ENCODE peak calls at places on chromosomes 2 and 18, in five cellular contexts. D, A, S, Q and W are unnamed samples.

GRCh38 chr18:8319798-8320477 is 289.3 kb upstream of the RAB12 start:
- DNase-seq in D (no peak), S (no peak), Q (no peak), A (peak), W (no peak)

GRCh38 chr2:99088017-99088416 is 53.5 kb upstream of the C2orf15 start:
- DNase-seq in D (no peak), A (no peak), Q (no peak), S (no peak), W (peak)

GRCh38 chr18:8139127-8139591 is 470.1 kb upstream of the RAB12 start:
- DNase-seq in Q (no peak), A (no peak), S (no peak), D (no peak), W (no peak)

GRCh38 chr18:22254088-22254487 is 84.7 kb downstream of the GATA6 start:
- DNase-seq in A (no peak), S (no peak), D (no peak), Q (no peak), W (no peak)

GRCh38 chr2:120641366-120641771 is 94.3 kb upstream of the GLI2 start:
- DNase-seq in D (no peak), A (no peak), S (no peak), Q (peak), W (no peak)

GRCh38 chr2:7077660-7078278 is 160.6 kb downstream of the RNF144A start:
- DNase-seq in A (no peak), D (no peak), S (no peak), Q (no peak), W (no peak)

GRCh38 chr2:138787053-138787666 is 7.0 kb upstream of the NXPH2 start:
- DNase-seq in A (peak), S (peak), D (peak), Q (no peak), W (peak)

GRCh38 chr2:62459672-62460071 is 46.3 kb downstream of the TMEM17 start:
- DNase-seq in S (no peak), Q (no peak), D (no peak), A (no peak), W (no peak)

GRCh38 chr18:9914334-9914583 is 443 bp downstream of the VAPA start:
- DNase-seq in S (peak), Q (no peak), A (no peak), D (no peak), W (no peak)

GRCh38 chr2:230582851-230583283 is 129.8 kb upstream of the CAB39 start:
- DNase-seq in D (no peak), Q (no peak), A (peak), S (no peak), W (no peak)

GRCh38 chr2:216302981-216303676 is 69.2 kb downstream of the MARCHF4 start:
- DNase-seq in A (no peak), D (no peak), Q (no peak), S (no peak), W (no peak)

DNA sequence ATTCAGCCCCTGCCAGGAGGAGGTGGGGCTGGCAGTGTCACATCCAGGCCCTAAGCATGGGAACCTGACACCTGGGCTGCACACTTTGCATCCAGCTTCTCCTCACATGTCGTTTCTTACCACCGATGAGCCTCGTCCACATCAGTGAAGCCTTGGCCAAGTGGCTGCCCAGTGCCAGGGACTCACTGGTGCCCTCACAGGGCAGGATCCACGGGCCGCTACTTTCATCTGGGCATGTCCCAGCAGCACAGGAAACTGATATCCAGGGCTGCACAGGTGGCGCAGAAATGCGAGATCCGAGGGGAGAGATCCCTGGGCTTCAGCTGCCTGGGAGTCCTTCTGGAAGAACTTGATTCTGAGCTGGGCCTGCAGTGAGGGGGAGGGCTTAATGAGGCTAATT is 291.5 kb upstream of the HDAC4 start:
- DNase-seq in S (no peak), D (no peak), A (no peak), Q (no peak), W (no peak)
- TF ChIP-seq EZH2 in S (no peak), D (no peak), A (no peak), Q (no peak), W (no peak)

GRCh38 chr2:176140130-176140519 is 10.6 kb downstream of the HOXD8 start:
- DNase-seq in Q (no peak), D (no peak), S (no peak), A (no peak), W (no peak)
- H3K4me3 ChIP-seq in Q (no peak), D (peak), S (peak), A (peak), W (peak)

DNA sequence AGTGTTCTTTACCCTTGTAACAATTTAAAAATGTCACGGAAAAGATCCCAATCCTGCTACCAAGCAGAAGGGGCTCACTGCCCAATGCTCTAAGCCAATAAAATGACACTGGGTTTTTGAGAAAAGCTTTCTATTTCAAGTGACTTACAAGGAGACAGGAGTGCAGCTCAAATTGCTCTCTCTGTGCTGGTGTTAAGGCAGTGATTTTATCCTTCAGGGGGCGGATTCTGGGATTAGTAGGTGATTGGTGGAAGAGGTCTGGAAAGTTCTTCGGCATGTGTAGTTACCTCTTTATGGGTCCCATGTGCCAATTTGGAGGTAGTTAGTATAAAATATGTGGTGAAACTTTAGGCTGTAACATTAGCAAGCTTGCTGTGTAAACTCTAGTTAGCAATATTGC is 27.4 kb upstream of the MCM6 start:
- DNase-seq in S (peak), D (no peak), Q (no peak), A (no peak), W (no peak)
- H3K4me2 ChIP-seq in S (no peak), D (no peak), Q (no peak), A (no peak), W (no peak)

GRCh38 chr18:46754661-46755292 is 2.1 kb downstream of the ST8SIA5 start:
- DNase-seq in Q (peak), A (no peak), S (peak), D (peak), W (no peak)

GRCh38 chr18:46756559-46757201 is at the start of gene ST8SIA5:
- DNase-seq in A (no peak), S (peak), Q (peak), D (no peak), W (no peak)

GRCh38 chr18:46755315-46756171 is 1.3 kb downstream of the ST8SIA5 start:
- DNase-seq in S (peak), D (no peak), A (no peak), Q (peak), W (no peak)

GRCh38 chr18:46754188-46754587 is 2.7 kb downstream of the ST8SIA5 start:
- DNase-seq in Q (peak), A (no peak), S (no peak), D (no peak), W (peak)

DNA sequence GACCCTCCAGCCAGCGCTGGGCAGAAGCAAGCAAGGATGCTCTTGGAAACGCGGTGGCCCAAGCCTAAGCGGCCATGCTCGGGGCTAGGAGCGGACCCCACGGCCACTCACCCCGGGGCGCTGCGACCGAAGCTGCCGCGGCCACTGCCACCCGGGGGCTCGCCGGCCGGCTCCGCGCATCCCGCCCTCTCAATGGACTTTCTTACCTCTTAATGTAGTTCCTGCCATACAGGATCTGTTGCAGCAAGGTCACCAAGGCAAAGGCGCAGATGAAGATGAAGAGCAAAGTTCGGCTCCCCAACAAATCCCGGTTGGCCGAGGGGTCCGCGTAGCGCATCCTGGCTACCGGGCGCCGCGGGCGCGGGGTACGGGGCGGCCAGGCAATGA is 688 bp downstream of the ST8SIA5 start:
- DNase-seq in S (peak), Q (peak), A (no peak), D (no peak), W (no peak)
- TF ChIP-seq EZH2 in S (peak), Q (no peak), A (no peak), D (no peak), W (no peak)